ENCODE peak calls at places on chromosomes 12 and 14, in nine cellular contexts. P is fibroblast of mammary gland; V is astrocyte; B is COLO829; C is frontal cortex; O is NCI-H524 treated with DMSO at 0.1 percent for 48 hours; M is stimulated activated CD4-positive, alpha-beta T cell treated with anti-CD3 and anti-CD28 coated beads, TNF-alpha, amount 100 ng/mL, for 24 hours; Z is A172; D is pancreas. E is an unnamed sample.
A peak's percentile ranks its signal among the peaks of the same experiment; 100 is the strongest.

GRCh38 chr12:43241971-43242370 is 310.0 kb downstream of the ADAMTS20 start:
- DNase-seq in V (peak; percentile 73), C (no peak), P (peak; percentile 39), M (no peak), Z (no peak), D (no peak), B (no peak), O (no peak), E (no peak)

GRCh38 chr12:49557187-49557916 is 10.6 kb downstream of the MCRS1 start:
- DNase-seq in D (no peak), O (no peak), B (no peak), C (no peak), V (no peak), Z (no peak), M (no peak), P (no peak), E (no peak)

GRCh38 chr12:138898-139534 is 72.4 kb downstream of the IQSEC3 start:
- DNase-seq in P (peak; percentile 23), O (no peak), V (peak; percentile 7), M (no peak), D (no peak), Z (no peak), B (no peak), C (no peak), E (no peak)

GRCh38 chr12:2417761-2418160 is 365.0 kb downstream of the CACNA1C start:
- DNase-seq in O (no peak), C (no peak), Z (no peak), M (no peak), B (no peak), D (no peak), V (no peak), P (no peak), E (no peak)

GRCh38 chr12:93849946-93850345 is 172.8 kb downstream of the CRADD start:
- DNase-seq in B (no peak), Z (no peak), P (no peak), D (no peak), C (no peak), O (no peak), M (no peak), V (no peak), E (no peak)

GRCh38 chr14:62118871-62119270 is 356.7 kb downstream of the SNAPC1 start:
- DNase-seq in Z (no peak), C (no peak), B (no peak), V (no peak), M (no peak), O (no peak), P (no peak), D (no peak), E (no peak)

GRCh38 chr14:33317675-33318074 is 379.0 kb downstream of the NPAS3 start:
- DNase-seq in V (no peak), D (no peak), Z (no peak), M (no peak), B (no peak), P (no peak), C (no peak), O (no peak), E (no peak)

GRCh38 chr14:75542585-75543091 is 20.4 kb downstream of the BATF start:
- DNase-seq in V (peak; percentile 10), Z (no peak), D (no peak), B (no peak), M (peak; percentile 63), O (no peak), C (peak; percentile 46), P (peak; percentile 15), E (no peak)

GRCh38 chr14:51336304-51336703 is 96.3 kb downstream of the TMX1 start:
- DNase-seq in V (no peak), Z (no peak), D (no peak), M (no peak), B (no peak), O (no peak), P (no peak), C (no peak), E (no peak)

GRCh38 chr12:4567073-4567881 is 5.3 kb downstream of the DYRK4 start:
- DNase-seq in V (no peak), B (no peak), O (no peak), D (no peak), M (no peak), Z (no peak), P (no peak), C (no peak), E (no peak)

GRCh38 chr14:99055816-99056215 is 216.2 kb downstream of the BCL11B start:
- DNase-seq in D (no peak), P (no peak), V (no peak), O (no peak), Z (no peak), M (no peak), B (no peak), C (no peak), E (no peak)

GRCh38 chr14:22163051-22163450 is 426.0 kb downstream of the DAD1 start:
- DNase-seq in D (no peak), C (no peak), V (no peak), P (peak; percentile 5), B (no peak), O (no peak), M (no peak), Z (no peak), E (no peak)

GRCh38 chr14:104394606-104394910 is 185.0 kb upstream of the C14orf180 start:
- DNase-seq in D (no peak), O (no peak), C (no peak), P (no peak), V (no peak), B (no peak), M (no peak), Z (no peak), E (no peak)

GRCh38 chr14:72774141-72774540 is 119.8 kb downstream of the DPF3 start:
- DNase-seq in M (no peak), C (no peak), B (no peak), D (no peak), P (no peak), O (no peak), Z (no peak), V (no peak), E (no peak)

GRCh38 chr12:78447373-78447772 is 417.2 kb upstream of the SYT1 start:
- DNase-seq in C (no peak), D (no peak), M (no peak), O (no peak), V (no peak), P (no peak), Z (no peak), B (no peak), E (no peak)

GRCh38 chr14:39038542-39038941 is 64.5 kb downstream of the SEC23A start:
- DNase-seq in M (no peak), P (no peak), C (no peak), Z (no peak), V (no peak), B (no peak), O (no peak), D (no peak), E (no peak)

GRCh38 chr12:46219147-46219891 is 49.5 kb downstream of the SLC38A1 start:
- DNase-seq in Z (no peak), O (no peak), M (no peak), V (no peak), C (no peak), P (no peak), D (no peak), B (no peak), E (no peak)

GRCh38 chr12:51589557-51590176 is 1.4 kb upstream of the SCN8A start:
- DNase-seq in O (no peak), Z (no peak), V (no peak), B (no peak), D (no peak), M (no peak), P (no peak), C (no peak), E (no peak)

GRCh38 chr14:100915582-100915981 is 12.1 kb upstream of the RTL1 start:
- DNase-seq in B (no peak), D (no peak), C (no peak), O (no peak), M (no peak), V (no peak), P (peak; percentile 30), Z (no peak), E (no peak)

GRCh38 chr12:106957617-106958016 is 1.9 kb downstream of the TMEM263 start:
- DNase-seq in B (no peak), P (no peak), V (no peak), M (no peak), O (no peak), Z (no peak), C (no peak), D (no peak), E (peak; percentile 50)

GRCh38 chr14:87632796-87633195 is 360.2 kb downstream of the GALC start:
- DNase-seq in C (no peak), V (peak; percentile 26), D (no peak), Z (no peak), O (no peak), B (no peak), P (peak; percentile 22), M (no peak), E (no peak)